ENCODE peak calls at places on chromosomes 13 and 19, in four cellular contexts. K, U, O and N are unnamed samples.

GRCh38 chr13:71219671-71220070 is 647.3 kb downstream of the DACH1 start:
- DNase-seq in O (no peak), U (no peak), K (no peak), N (no peak)

GRCh38 chr13:71663431-71663830 is 203.6 kb downstream of the DACH1 start:
- DNase-seq in O (no peak), U (no peak), K (no peak), N (no peak)

GRCh38 chr13:105572401-105572800 is 963.1 kb downstream of the EFNB2 start:
- DNase-seq in U (no peak), O (no peak), K (peak), N (peak)

GRCh38 chr19:33459220-33459619 is 62.4 kb downstream of the PEPD start:
- DNase-seq in U (no peak), O (no peak), K (no peak), N (no peak)

GRCh38 chr19:6002591-6002990 is 24.7 kb upstream of the RANBP3 start:
- DNase-seq in O (no peak), K (no peak), U (no peak), N (no peak)

GRCh38 chr19:18332917-18333530 is 7.4 kb upstream of the PGPEP1 start:
- DNase-seq in O (no peak), U (no peak), K (no peak), N (no peak)

GRCh38 chr13:45082964-45083363 is 37.3 kb upstream of the GTF2F2 start:
- DNase-seq in K (peak), O (peak), U (no peak), N (no peak)

GRCh38 chr19:5289060-5289990 is 51.3 kb downstream of the PTPRS start:
- DNase-seq in U (no peak), O (no peak), K (no peak), N (no peak)

GRCh38 chr13:99657848-99658265 is 156.6 kb downstream of the TM9SF2 start:
- DNase-seq in O (peak), K (peak), U (no peak), N (no peak)

GRCh38 chr13:73235385-73235784 is 176.6 kb downstream of the KLF5 start:
- DNase-seq in K (no peak), O (no peak), U (no peak), N (no peak)

GRCh38 chr13:60329221-60329983 is 67.6 kb upstream of the TDRD3 start:
- DNase-seq in K (peak), O (peak), U (no peak), N (peak)

GRCh38 chr13:87986639-87987250 is 315.6 kb downstream of the SLITRK5 start:
- DNase-seq in O (no peak), U (no peak), K (no peak), N (no peak)

GRCh38 chr19:37909661-37910199 is 2.7 kb downstream of the SIPA1L3 start:
- DNase-seq in O (no peak), K (no peak), U (no peak), N (no peak)

GRCh38 chr13:81171065-81171647 is 830.2 kb upstream of the SPRY2 start:
- DNase-seq in U (no peak), O (peak), K (peak), N (peak)

GRCh38 chr13:46687810-46688209 is 109.2 kb downstream of the ESD start:
- DNase-seq in O (peak), U (no peak), K (peak), N (peak)

GRCh38 chr19:2477141-2477710 is 1.3 kb downstream of the GADD45B start:
- DNase-seq in U (no peak), O (peak), K (peak), N (peak)

DNA sequence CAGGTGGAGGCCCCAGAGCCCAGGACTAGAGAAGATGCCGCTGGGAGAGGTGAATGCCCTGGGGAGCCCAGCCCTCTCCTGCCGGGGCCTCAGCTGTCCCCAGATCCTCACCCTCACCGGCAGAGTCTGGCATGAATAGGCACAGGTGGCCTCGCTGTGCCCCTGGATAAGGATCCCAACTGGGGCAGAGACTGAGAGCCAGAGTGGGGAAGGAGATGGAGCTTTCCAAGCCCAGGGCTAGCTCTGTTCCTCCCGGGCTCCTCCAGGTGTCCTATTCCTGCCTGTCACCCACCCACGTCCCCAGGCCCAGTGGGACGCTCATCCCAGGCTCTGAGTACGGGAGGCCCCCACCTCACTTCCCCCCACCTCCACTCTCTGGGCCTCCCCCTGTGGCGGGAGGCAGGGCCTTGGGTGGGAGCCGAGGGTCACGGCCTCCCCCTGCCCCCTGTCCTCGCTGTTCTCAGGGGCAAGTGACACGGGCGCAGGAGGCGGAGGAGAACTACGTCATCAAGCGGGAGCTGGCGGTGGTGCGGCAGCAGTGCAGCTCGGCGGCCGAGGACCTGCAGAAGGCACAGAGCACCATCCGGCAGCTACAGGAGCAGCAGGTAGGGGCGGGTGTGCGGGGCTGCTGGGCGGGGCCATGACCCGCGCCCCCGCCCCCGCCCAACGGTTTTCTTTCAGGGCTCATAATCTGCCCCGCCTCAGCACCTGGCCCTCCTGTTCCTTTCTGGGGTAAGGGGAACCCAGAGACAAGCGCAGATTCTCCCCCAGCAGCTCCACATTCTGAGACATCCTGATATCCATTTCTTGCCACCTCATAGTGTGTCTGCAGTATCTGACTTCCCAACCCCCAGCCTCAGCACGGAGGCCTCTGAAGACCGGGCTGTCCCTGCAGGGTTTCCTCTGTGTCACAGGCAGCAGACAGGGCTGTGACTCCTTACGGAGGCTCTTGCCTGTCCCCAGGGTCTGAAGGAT is 16.2 kb downstream of the PRR36 start:
- DNase-seq in K (no peak), U (no peak), O (no peak), N (no peak)
- H3K4me3 ChIP-seq in K (no peak), U (no peak), O (no peak), N (no peak)

GRCh38 chr19:41412953-41413352 is 14.2 kb downstream of the B3GNT8 start:
- DNase-seq in K (no peak), U (no peak), O (no peak), N (no peak)

GRCh38 chr19:41415154-41415571 is 12.0 kb downstream of the B3GNT8 start:
- DNase-seq in O (no peak), K (no peak), U (no peak), N (no peak)

GRCh38 chr19:41416194-41416674 is 10.9 kb downstream of the B3GNT8 start:
- DNase-seq in K (no peak), U (no peak), O (no peak), N (peak)

GRCh38 chr19:41411682-41412265 is 14.2 kb downstream of the BCKDHA start:
- DNase-seq in K (no peak), O (no peak), U (no peak), N (peak)

GRCh38 chr19:41413947-41414346 is 13.2 kb downstream of the B3GNT8 start:
- DNase-seq in O (no peak), U (no peak), K (no peak), N (no peak)
- TF ChIP-seq CTCF in O (no peak), U (no peak), K (no peak), N (no peak)

GRCh38 chr19:47187023-47187655 is 43.9 kb downstream of the BBC3 start:
- DNase-seq in K (no peak), U (no peak), O (no peak), N (no peak)
- H3K4me3 ChIP-seq in K (no peak), U (no peak), O (no peak), N (no peak)

GRCh38 chr19:52626915-52627314 is 11.2 kb downstream of the ZNF83 start:
- DNase-seq in K (no peak), O (no peak), U (no peak), N (no peak)
- TF ChIP-seq CTCF in K (no peak), O (no peak), U (no peak), N (no peak)

GRCh38 chr19:43901395-43902390 is 33.4 kb downstream of the ZNF45 start:
- DNase-seq in U (peak), O (peak), K (peak), N (peak)
- H3K4me3 ChIP-seq in U (peak), O (peak), K (peak), N (peak)

DNA sequence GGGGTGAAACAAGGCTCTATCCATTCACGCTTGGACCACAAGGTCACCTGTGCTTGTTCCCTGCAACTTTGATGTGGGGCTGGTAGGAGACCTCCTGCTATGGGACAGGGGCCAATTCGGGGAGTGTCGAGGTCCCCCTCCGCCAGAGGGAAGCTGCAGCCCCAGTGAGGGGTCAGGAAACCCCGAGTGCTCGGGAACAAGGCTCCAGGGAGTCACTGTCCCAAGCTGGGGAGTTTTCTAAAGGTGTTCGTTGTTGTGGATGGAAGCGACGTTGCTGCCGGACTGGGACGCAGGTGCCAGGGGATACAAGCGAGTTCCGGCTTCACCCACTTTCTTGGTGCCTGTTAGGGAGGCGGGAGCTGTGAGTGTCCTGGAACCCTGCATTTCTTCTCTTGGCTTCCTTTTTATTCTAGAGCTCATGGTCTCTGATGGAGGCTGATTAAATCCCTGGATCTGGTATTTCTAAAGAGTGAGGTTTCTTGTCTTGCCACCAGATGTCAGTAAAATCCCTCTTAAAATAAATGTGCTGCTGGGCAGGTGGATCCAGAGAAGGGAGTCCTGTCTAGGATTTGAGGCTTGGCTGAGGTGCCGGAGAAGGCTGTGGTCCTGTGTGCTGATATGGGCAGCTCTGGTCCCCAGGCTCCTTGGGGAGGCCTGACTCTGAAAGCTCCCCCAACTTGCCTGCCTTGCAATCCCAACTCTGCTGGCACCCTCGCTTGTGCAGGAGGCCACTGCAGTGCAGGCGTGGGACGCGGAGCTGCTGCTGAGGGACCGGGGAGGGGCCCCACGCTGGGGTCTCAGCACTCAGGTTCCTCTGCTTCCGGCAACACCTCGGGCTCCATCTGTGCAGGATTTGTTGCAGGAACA is 153.9 kb downstream of the TEX29 start:
- DNase-seq in K (peak), U (no peak), O (peak), N (peak)
- TF ChIP-seq CTCF in K (peak), U (peak), O (peak), N (peak)

DNA sequence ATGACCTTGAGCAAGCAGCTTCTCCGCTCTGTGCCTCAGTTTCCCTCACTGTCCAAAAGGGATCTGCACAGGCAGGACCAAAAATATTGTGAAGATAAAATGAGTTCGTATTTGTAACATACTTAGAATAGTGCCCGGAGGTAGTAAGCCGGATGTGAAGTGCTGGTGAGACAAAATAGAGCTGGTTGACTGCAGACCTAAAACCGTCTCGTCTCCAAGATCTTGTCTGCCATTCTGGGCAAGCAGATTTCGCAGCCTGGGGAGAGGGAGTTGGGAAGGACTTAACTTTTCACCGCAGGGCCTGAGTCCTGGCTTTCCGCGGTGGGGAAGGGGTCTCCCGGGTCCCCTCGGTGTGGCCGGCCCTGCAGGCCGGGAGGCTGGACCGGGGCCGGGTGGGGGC is 8.2 kb upstream of the BBC3 start:
- DNase-seq in O (no peak), U (no peak), K (peak), N (no peak)
- H3K4me3 ChIP-seq in O (peak), U (peak), K (peak), N (no peak)